ENCODE peak calls at places on chromosomes 13 and 19, in four cellular contexts. U is HepG2, E is GM12878, V is K562. N is an unnamed sample.

GRCh38 chr19:45187421-45188100 is 9.0 kb downstream of the BLOC1S3 start:
- DNase-seq in U (peak), E (no peak), V (peak), N (peak)

GRCh38 chr19:18118420-18119242 is 21.1 kb downstream of the MAST3 start:
- DNase-seq in U (no peak), E (no peak), V (no peak), N (no peak)

GRCh38 chr13:111210082-111210481 is 95.0 kb downstream of the ARHGEF7 start:
- DNase-seq in U (no peak), E (no peak), V (no peak), N (no peak)

GRCh38 chr19:32416749-32417469 is 11.3 kb downstream of the DPY19L3 start:
- DNase-seq in U (no peak), E (no peak), V (peak), N (no peak)

GRCh38 chr13:23378009-23378632 is 55.4 kb downstream of the SACS start:
- DNase-seq in U (no peak), E (peak), V (no peak), N (no peak)

GRCh38 chr13:91351980-91352379 is 4.5 kb downstream of the MIR17HG start:
- DNase-seq in U (no peak), E (no peak), V (no peak), N (no peak)

GRCh38 chr19:10642473-10642872 is 11.7 kb upstream of the ILF3 start:
- DNase-seq in U (no peak), E (no peak), V (no peak), N (no peak)

GRCh38 chr19:10646781-10647180 is 7.4 kb upstream of the ILF3 start:
- DNase-seq in U (no peak), E (no peak), V (no peak), N (no peak)

GRCh38 chr13:113122571-113123225 is at the start of gene F10:
- DNase-seq in U (peak), E (no peak), V (peak), N (peak)

GRCh38 chr19:47284324-47284899 is 9.7 kb downstream of the INAFM1 start:
- DNase-seq in U (peak), E (no peak), V (peak), N (no peak)

GRCh38 chr13:26838821-26839220 is 78.2 kb upstream of the GPR12 start:
- DNase-seq in U (no peak), E (no peak), V (no peak), N (no peak)

GRCh38 chr13:92575782-92576181 is 650.8 kb upstream of the GPC6 start:
- DNase-seq in U (no peak), E (no peak), V (no peak), N (no peak)

GRCh38 chr13:51041710-51042109 is 69.4 kb downstream of the C13orf42 start:
- DNase-seq in U (no peak), E (no peak), V (no peak), N (no peak)

GRCh38 chr19:37309834-37310575 is 60.9 kb upstream of the ZNF527 start:
- DNase-seq in U (no peak), E (no peak), V (no peak), N (no peak)

GRCh38 chr13:41456768-41457588 is at the start of gene RGCC:
- DNase-seq in U (peak), E (no peak), V (peak), N (no peak)

GRCh38 chr19:6772028-6772865 is at the start of gene VAV1:
- DNase-seq in U (no peak), E (peak), V (peak), N (no peak)
- TF ChIP-seq HDAC6 in U (no peak), E (no peak), V (no peak), N (no peak)

DNA sequence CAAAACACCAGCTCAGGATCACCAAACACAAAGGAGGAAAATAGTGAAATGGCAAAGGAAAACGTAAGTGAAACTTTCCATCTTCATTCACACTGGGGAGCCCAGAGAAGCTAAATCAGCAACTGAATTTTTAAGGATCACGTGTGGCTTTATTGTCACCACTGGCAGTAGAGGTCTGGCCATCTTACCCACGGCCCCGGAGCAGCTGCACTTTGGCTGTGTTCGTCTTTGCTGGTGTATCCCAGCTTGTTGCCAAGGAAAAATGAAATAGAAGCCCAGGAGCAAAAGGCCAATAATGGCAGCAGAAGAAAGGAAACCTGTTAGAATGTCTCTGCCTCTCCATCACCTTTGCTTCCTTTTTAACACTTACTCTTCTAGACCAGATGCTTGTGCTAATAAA is 274.7 kb downstream of the FOXO1 start:
- DNase-seq in U (no peak), E (no peak), V (no peak), N (no peak)
- TF ChIP-seq TAF1 in U (no peak), E (no peak), V (no peak), N (no peak)

GRCh38 chr19:12689581-12690216 is 1.9 kb downstream of the GNG14 start:
- DNase-seq in U (no peak), E (no peak), V (no peak), N (no peak)
- TF ChIP-seq HDAC6 in U (no peak), E (no peak), V (no peak), N (no peak)

DNA sequence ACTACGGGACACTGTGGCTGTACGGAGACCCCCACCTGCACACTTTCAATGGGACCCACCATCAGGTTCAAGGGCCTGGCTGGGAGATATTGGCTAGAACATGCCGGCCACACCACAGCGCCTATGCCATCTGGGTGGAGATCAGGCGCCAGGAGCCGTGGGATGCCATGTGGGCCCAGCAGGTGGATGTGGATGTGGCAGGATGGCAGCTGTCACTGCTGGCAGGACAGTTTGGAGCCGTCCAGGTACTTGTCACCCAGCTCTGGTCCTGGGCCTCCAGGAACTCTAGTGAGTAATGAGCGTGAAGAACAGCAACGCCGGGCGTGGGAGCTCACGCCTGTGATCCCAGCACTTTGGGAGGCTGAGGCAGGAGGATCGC is 15.7 kb upstream of the FXYD3 start:
- DNase-seq in U (no peak), E (no peak), V (no peak), N (no peak)
- TF ChIP-seq TAF1 in U (no peak), E (no peak), V (no peak), N (no peak)

DNA sequence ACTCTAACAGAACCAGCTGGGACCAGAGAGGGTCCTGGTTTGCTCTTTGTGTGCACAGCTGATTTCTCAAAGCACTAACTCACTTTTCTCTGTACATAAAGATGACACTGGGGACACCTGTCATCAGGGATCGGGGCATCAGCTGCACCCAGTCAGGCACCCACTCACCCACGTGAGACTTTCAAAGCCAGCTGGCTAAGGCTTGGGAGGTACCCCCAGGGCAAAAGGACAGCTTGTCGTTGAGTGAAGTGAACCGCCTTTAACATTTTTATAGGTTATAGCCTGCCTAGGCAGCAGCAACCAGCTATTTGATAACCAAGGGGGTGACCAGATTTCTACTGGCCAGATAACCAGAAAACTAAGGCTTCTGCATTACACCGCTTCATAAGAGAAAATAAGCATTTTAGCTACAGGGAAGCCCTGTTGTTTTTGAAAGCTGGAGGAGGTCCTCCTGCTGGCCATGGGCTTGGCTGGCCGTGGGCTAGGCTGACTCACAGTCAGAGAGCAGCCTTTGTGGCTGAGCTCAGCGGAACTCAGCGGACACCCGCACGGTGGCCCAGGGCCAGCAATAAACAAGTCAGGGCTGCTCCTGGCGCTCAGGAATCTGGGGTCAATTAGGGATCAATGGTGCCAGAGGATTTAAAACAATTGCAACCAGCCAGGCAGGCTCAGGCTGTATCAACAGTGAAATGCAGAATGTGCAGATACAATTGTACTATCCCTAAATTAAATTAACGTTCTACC is 57.1 kb downstream of the ALOX5AP start:
- DNase-seq in U (peak), E (no peak), V (peak), N (no peak)
- TF ChIP-seq HDAC6 in U (no peak), E (no peak), V (no peak), N (no peak)

DNA sequence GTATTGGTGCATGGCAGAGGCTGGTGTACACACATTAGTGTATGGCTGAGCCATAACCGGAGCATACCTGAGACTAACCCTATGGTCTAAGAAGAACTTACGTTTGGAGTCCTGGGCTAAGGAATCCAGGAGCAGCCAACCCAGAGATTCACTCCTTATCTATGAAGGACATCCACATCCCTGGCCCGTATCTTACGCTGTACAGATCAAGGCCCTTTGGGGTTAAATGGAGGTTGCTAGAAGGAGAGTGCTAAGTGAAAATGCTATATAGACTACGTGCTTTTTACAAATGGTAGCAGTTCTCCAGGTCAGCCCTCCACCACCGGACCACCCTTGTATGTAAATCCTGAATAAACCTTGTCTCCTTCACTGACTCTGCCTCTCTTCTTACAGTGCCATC is 1.9 kb upstream of the SUGT1 start:
- DNase-seq in U (no peak), E (no peak), V (peak), N (no peak)
- TF ChIP-seq TAF1 in U (no peak), E (no peak), V (no peak), N (no peak)